ENCODE peak calls at places on chromosomes 1 and 21, in eight cellular contexts. O, N, J, R, Z, W, G and K are unnamed samples. For H3K27me3, the result is how much of the 10 kb centered on the place peaks cover.

GRCh38 chr1:58883888-58884482 is 100.1 kb upstream of the JUN start:
- DNase-seq in G (no peak), N (no peak), Z (peak), W (no peak), J (no peak), R (no peak), O (peak), K (no peak)

GRCh38 chr1:15304708-15305326 is 57.8 kb downstream of the FHAD1 start:
- DNase-seq in Z (no peak), G (peak), J (peak), W (no peak), O (peak), N (peak), R (peak), K (peak)

GRCh38 chr21:40043423-40043822 is 176.2 kb downstream of the PCP4 start:
- DNase-seq in W (no peak), J (no peak), R (no peak), O (no peak), N (no peak), G (no peak), Z (no peak), K (peak)

GRCh38 chr1:201714542-201715276 is 114.2 kb upstream of the IPO9 start:
- DNase-seq in W (peak), G (peak), N (peak), J (no peak), O (peak), R (peak), Z (peak), K (peak)

GRCh38 chr1:218633238-218633948 is 288.3 kb downstream of the TGFB2 start:
- DNase-seq in R (no peak), O (peak), J (no peak), Z (no peak), N (peak), W (no peak), G (no peak), K (peak)

GRCh38 chr1:21508580-21509350 is 458 bp upstream of the ALPL start:
- DNase-seq in J (peak), R (peak), G (no peak), W (no peak), N (peak), Z (no peak), O (peak), K (peak)

GRCh38 chr1:29513357-29513756 is 277.0 kb downstream of the PTPRU start:
- DNase-seq in O (peak), G (no peak), N (peak), W (peak), J (no peak), R (no peak), Z (peak), K (peak)

GRCh38 chr1:241181971-241182370 is 175.0 kb downstream of the RGS7 start:
- DNase-seq in O (no peak), N (no peak), Z (no peak), W (no peak), J (no peak), R (no peak), G (no peak), K (no peak)

GRCh38 chr1:116508984-116509980 is 61.5 kb downstream of the CD58 start:
- DNase-seq in Z (peak), J (no peak), O (peak), W (peak), N (no peak), R (no peak), G (no peak), K (no peak)

GRCh38 chr21:43316156-43316845 is 110.6 kb downstream of the SIK1 start:
- DNase-seq in N (peak), G (no peak), O (no peak), Z (no peak), R (no peak), W (no peak), J (no peak), K (no peak)

GRCh38 chr1:111944121-111944785 is 45.2 kb downstream of the KCND3 start:
- DNase-seq in R (no peak), J (no peak), W (no peak), G (no peak), O (no peak), Z (no peak), N (peak), K (no peak)

GRCh38 chr1:22105611-22106207 is 37.2 kb downstream of the WNT4 start:
- DNase-seq in Z (peak), O (peak), W (peak), N (no peak), J (no peak), R (no peak), G (no peak), K (peak)

GRCh38 chr1:21313146-21313885 is 23.1 kb upstream of the ECE1 start:
- DNase-seq in N (peak), R (no peak), O (no peak), W (no peak), G (no peak), J (no peak), Z (peak), K (no peak)

GRCh38 chr21:44423941-44424607 is 31.2 kb upstream of the LRRC3 start:
- DNase-seq in R (no peak), N (no peak), Z (no peak), W (no peak), J (no peak), G (no peak), O (no peak), K (peak)

GRCh38 chr21:44424608-44425306 is 30.6 kb upstream of the LRRC3 start:
- DNase-seq in N (no peak), W (no peak), Z (no peak), G (no peak), J (no peak), O (no peak), R (no peak), K (no peak)

GRCh38 chr21:44426663-44427191 is 28.6 kb upstream of the LRRC3 start:
- DNase-seq in Z (no peak), G (no peak), N (no peak), W (no peak), J (no peak), O (no peak), R (no peak), K (peak)

GRCh38 chr21:44425895-44426662 is 29.2 kb upstream of the LRRC3 start:
- DNase-seq in O (no peak), W (no peak), N (no peak), G (no peak), R (no peak), Z (no peak), J (no peak), K (peak)

DNA sequence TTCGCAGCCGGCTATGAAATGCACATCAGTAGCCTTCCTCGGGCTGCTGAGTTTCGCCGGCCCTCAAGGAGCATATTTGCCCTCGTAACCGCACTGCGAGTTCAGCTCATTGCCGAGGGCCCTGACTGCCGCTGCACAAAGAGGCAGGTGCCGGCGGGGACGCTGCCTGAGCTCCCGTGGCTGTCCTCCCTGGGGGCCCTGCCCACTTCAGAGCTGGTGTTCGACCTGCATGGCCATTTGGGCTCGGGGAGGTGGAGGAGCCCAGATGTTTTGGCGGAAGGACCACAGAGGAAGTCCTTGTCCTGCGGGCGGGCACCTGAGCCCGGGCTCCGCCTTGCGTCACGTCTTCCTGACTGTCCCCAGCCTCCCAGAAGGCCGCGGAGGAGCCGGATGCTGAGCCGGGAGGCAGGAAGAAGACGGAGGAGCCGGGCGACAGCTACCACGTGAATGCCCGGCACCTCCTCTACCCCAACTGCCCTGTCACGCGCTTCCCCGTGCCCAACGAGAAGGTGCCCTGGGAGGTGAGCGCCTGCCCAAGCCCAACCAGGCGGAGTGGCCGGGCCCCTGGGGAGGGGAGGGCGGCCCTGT is 29.9 kb upstream of the LRRC3 start:
- DNase-seq in W (no peak), N (no peak), R (peak), J (no peak), G (no peak), Z (no peak), O (no peak), K (peak)
- H3K27me3 ChIP-seq in W (under half), N (under half), R (under half), J (under half), G (under half), Z (under half), O (under half), K (under half)

GRCh38 chr1:35031103-35031452 is 667 bp downstream of the ZMYM6 start:
- DNase-seq in R (no peak), N (peak), J (peak), O (peak), W (peak), G (no peak), Z (peak), K (peak)

GRCh38 chr1:35033346-35033745 is 1.6 kb upstream of the ZMYM6 start:
- DNase-seq in O (no peak), G (no peak), Z (no peak), N (no peak), W (no peak), J (no peak), R (no peak), K (no peak)

GRCh38 chr1:35030338-35031102 is 1.2 kb downstream of the ZMYM6 start:
- DNase-seq in W (no peak), N (no peak), R (no peak), Z (no peak), O (no peak), J (no peak), G (no peak), K (no peak)

GRCh38 chr1:35032384-35032739 is 617 bp upstream of the ZMYM6 start:
- DNase-seq in N (no peak), Z (no peak), J (no peak), W (no peak), O (no peak), R (no peak), G (no peak), K (no peak)

GRCh38 chr1:35029756-35030155 is 2.0 kb downstream of the ZMYM6 start:
- DNase-seq in N (no peak), R (no peak), O (peak), G (no peak), Z (no peak), W (no peak), J (no peak), K (no peak)
- H3K4me3 ChIP-seq in N (peak), R (peak), O (no peak), G (no peak), Z (no peak), W (no peak), J (no peak), K (no peak)

GRCh38 chr1:2832506-2833453 is 31.3 kb upstream of the TTC34 start:
- DNase-seq in O (no peak), J (no peak), G (no peak), Z (no peak), R (peak), N (no peak), W (no peak), K (no peak)
- H3K27me3 ChIP-seq in O (under half), J (under half), G (half or more), Z (under half), R (under half), N (under half), W (under half), K (under half)

GRCh38 chr1:153789478-153790148 is 14.4 kb downstream of the SLC27A3 start:
- DNase-seq in R (no peak), N (peak), O (no peak), W (no peak), Z (no peak), G (no peak), J (no peak), K (peak)
- H3K4me3 ChIP-seq in R (peak), N (peak), O (no peak), W (no peak), Z (no peak), G (peak), J (no peak), K (no peak)

DNA sequence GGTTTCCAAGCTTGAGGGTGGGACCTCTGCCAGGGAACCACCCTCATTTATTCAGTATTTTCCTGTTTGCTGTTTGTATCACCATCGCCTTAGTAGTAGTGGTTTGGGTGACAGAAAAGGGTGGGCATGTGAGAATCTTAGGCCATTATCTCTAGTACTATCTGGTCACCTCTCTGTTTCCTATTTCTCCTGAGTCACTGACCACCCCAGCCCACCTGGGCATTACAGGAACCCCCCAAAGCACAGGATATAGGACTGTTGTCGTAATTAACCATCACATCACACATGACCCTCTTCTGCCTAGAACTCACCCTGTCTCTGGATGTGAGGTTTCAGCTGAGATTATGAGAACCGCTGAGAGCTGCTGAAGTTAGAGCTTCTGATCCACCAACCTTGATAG is 60.4 kb downstream of the IL23R start:
- DNase-seq in G (no peak), J (no peak), W (no peak), N (no peak), R (no peak), Z (no peak), O (no peak), K (no peak)
- H3K27me3 ChIP-seq in G (under half), J (under half), W (under half), N (under half), R (under half), Z (under half), O (under half), K (under half)

GRCh38 chr1:8461341-8462110 is 143.6 kb downstream of the SLC45A1 start:
- DNase-seq in W (no peak), Z (no peak), O (no peak), G (no peak), N (no peak), R (no peak), J (no peak), K (no peak)

GRCh38 chr1:8464987-8465386 is 147.1 kb downstream of the SLC45A1 start:
- DNase-seq in O (peak), G (no peak), R (no peak), Z (no peak), J (no peak), W (no peak), N (no peak), K (no peak)

GRCh38 chr1:8462298-8462946 is 144.5 kb downstream of the SLC45A1 start:
- DNase-seq in N (no peak), W (no peak), R (no peak), G (no peak), J (no peak), Z (no peak), O (no peak), K (no peak)

GRCh38 chr1:8464377-8464776 is 146.5 kb downstream of the SLC45A1 start:
- DNase-seq in O (no peak), J (no peak), R (peak), N (no peak), G (no peak), Z (no peak), W (no peak), K (no peak)

GRCh38 chr1:8463144-8463927 is 145.4 kb downstream of the SLC45A1 start:
- DNase-seq in R (no peak), O (peak), G (no peak), Z (peak), J (no peak), W (peak), N (no peak), K (no peak)
- H3K4me3 ChIP-seq in R (no peak), O (no peak), G (no peak), Z (no peak), J (no peak), W (peak), N (peak), K (no peak)

GRCh38 chr1:46469846-46470245 is 19.8 kb upstream of the DMBX1 start:
- DNase-seq in G (no peak), Z (no peak), R (no peak), J (no peak), N (no peak), W (no peak), O (no peak), K (no peak)

GRCh38 chr1:46474580-46474979 is 15.1 kb upstream of the DMBX1 start:
- DNase-seq in J (no peak), R (no peak), W (no peak), G (no peak), N (no peak), O (no peak), Z (no peak), K (peak)

GRCh38 chr1:46473991-46474390 is 15.6 kb upstream of the DMBX1 start:
- DNase-seq in O (no peak), N (no peak), Z (no peak), G (no peak), W (no peak), R (no peak), J (no peak), K (no peak)

GRCh38 chr1:46471885-46472502 is 17.6 kb upstream of the DMBX1 start:
- DNase-seq in N (no peak), R (no peak), Z (no peak), O (no peak), G (no peak), J (no peak), W (no peak), K (peak)

DNA sequence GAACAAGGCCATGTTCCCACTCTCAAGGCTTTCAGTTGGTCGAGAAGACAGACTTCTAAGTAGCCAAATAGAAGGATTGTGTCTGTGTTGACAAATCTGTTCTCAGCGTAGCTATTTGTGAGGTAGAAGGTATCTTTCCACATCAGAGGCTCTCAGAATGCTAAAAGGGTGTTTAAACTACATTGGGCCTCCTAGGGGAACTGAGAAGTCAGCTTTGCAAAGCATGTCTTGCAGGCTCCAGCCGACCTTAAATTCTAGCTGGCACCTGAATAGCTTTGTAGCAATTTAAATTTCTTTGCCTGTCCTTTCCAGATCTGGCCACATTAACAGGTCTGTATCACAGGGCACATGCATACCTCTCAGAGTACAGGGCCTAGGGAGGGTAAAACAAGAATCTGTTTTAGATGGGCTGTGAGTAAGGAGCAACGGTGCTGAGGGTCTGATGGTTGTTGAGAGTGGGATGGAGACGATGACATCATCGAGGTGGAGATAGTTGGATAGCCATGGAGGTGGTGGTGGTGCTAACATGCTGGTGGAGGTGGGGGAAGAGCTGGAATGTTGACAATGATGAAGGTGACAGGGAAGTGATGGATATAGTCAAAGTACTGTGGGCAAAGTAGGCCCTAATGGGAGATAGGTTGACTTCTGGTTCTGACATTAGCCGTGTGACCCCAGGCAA is 17.0 kb upstream of the DMBX1 start:
- DNase-seq in G (no peak), N (no peak), W (no peak), O (no peak), R (no peak), Z (no peak), J (no peak), K (no peak)
- H3K27me3 ChIP-seq in G (under half), N (under half), W (half or more), O (under half), R (half or more), Z (under half), J (under half), K (under half)